ENCODE peak calls at places on chromosomes 12 and 14, in four cellular contexts. R is H9, E is mesendoderm, A is H1. S is an unnamed sample.

GRCh38 chr12:54296393-54297121 is 4.3 kb downstream of the NFE2 start:
- DNase-seq in R (no peak), E (no peak), A (no peak), S (no peak)

GRCh38 chr14:100780246-100780645 is 45.7 kb upstream of the MEG3 start:
- DNase-seq in R (no peak), E (no peak), A (no peak), S (no peak)

GRCh38 chr12:106739318-106739717 is 35.2 kb upstream of the RIC8B start:
- DNase-seq in R (no peak), E (no peak), A (no peak), S (no peak)

GRCh38 chr14:97902630-97903029 is 1105.4 kb downstream of the VRK1 start:
- DNase-seq in R (no peak), E (no peak), A (no peak), S (no peak)

GRCh38 chr12:9347328-9348127 is 139.3 kb upstream of the PZP start:
- DNase-seq in R (peak; percentile 11), E (no peak), A (no peak), S (peak; percentile 15)

GRCh38 chr12:7090222-7090998 is 1.8 kb downstream of the C1R start:
- DNase-seq in R (peak; percentile 79), E (peak; percentile 49), A (no peak), S (no peak)

GRCh38 chr14:51609987-51610283 is 41.8 kb upstream of the FRMD6 start:
- DNase-seq in R (no peak), E (no peak), A (no peak), S (no peak)

GRCh38 chr14:55005071-55005470 is 21.8 kb downstream of the WDHD1 start:
- DNase-seq in R (no peak), E (no peak), A (no peak), S (no peak)

GRCh38 chr12:64528616-64529015 is 76.7 kb downstream of the TBK1 start:
- DNase-seq in R (no peak), E (no peak), A (no peak), S (no peak)

GRCh38 chr12:111431772-111432171 is 26.0 kb downstream of the SH2B3 start:
- DNase-seq in R (no peak), E (no peak), A (no peak), S (no peak)

GRCh38 chr12:117080707-117081141 is 18.5 kb downstream of the TESC start:
- DNase-seq in R (no peak), E (no peak), A (no peak), S (no peak)

GRCh38 chr12:49885663-49886461 is 17.8 kb downstream of the FAIM2 start:
- DNase-seq in R (no peak), E (no peak), A (no peak), S (no peak)

GRCh38 chr12:31274520-31275300 is 51.2 kb downstream of the SINHCAF start:
- DNase-seq in R (no peak), E (no peak), A (no peak), S (no peak)

GRCh38 chr12:123238330-123238682 is 5.1 kb downstream of the MTRFR start:
- DNase-seq in R (no peak), E (no peak), A (no peak), S (no peak)

GRCh38 chr12:123245678-123246077 is 12.4 kb downstream of the MTRFR start:
- DNase-seq in R (no peak), E (no peak), A (no peak), S (no peak)

GRCh38 chr12:123238961-123239360 is 5.7 kb downstream of the MTRFR start:
- DNase-seq in R (no peak), E (no peak), A (no peak), S (peak; percentile 80)

GRCh38 chr12:123243851-123244250 is 10.6 kb downstream of the MTRFR start:
- DNase-seq in R (no peak), E (no peak), A (no peak), S (no peak)

DNA sequence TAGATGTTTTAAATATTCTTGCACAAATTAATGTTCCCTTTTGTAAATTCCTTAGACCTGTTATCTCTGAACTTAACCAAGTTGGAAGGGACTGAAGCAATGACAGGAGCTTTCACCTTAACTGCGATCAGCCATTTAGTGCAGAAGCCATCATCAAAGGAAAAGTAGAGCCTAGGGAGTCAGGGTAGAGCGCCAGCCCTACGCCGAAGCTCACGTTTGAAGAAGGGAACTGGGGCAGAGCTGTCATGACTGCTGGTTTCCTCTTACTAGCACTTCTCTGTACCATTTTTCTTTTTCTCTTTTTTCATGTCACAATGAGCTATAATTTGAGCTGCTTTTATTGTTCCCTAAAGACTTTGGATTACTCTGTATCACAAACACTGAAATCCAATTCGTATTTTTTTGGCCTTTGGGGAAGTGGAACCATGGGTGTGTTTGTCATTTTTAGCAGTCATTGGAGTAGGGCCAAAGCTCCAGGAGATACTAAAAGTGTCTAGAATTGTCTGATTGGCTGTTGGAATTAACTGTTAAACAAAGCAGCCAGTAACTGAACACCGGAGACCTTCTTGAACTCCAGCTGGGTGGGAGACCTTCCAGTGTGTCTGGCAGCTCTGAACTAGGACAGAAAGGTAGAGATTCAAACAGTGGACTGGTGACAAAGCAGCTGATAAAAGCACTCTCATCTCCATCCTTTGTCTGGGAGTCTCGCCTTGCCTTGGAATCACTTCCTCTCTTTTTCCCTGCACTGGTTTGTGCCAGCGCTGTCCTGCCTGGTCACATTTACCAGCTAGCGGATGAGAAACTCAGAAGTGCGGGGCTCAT is 9.1 kb downstream of the MTRFR start:
- DNase-seq in R (no peak), E (no peak), A (no peak), S (no peak)
- H3K79me2 ChIP-seq in R (no peaks in the 10 kb centered on the region), E (no peaks in the 10 kb centered on the region), A (no peaks in the 10 kb centered on the region), S (no peaks in the 10 kb centered on the region)

DNA sequence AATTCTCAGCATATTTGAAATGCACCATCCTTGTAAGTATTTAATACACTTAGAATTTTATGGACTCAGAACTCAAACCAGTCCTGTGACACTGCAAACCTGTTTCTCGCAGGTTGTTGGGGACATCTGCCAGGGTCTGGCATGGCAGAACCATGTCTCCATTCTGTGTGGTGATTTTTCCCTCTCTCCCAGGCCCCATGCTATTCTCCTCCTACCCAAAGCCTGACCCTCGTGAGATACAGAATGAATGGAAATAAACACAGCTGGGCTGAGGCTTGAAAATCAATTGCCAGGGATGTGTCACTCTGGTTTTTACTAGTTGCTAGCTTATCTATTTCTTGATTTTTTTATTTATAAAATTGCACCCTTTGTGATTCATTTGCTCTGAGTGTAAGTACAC is 19.8 kb downstream of the TPH2 start:
- DNase-seq in R (no peak), E (peak; percentile 25), A (no peak), S (no peak)
- H2BK120ac ChIP-seq in R (no peak overlapping the region), E (no peak overlapping the region), A (no peak overlapping the region), S (peak overlapping the region; percentile 99)

DNA sequence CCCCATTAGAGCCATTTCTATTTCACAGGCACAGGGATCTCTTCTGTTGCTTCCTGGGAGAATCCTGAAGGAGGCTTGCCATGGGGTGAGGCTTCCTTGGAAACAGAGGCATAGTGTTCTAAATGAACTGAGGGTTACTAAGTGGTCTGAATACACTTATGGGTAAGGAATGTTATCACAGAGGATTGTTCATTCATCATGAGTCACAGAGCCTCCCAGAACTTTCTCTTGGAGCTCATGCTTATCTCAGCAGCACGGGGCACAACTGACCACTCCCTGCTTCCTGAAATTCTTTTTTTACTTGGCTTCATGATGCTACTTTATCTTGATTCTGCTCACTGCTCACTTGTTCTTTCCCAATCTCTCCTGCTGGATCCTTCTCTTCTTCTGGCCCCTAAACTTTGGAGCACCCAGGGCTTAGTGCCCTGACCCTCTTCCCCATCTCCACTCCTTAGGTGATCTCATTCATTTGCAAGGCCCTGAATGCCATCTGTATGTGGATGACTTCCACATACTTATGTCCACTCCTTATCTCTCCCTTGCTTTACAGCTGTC is 57.9 kb downstream of the ANO6 start:
- DNase-seq in R (no peak), E (peak; percentile 91), A (no peak), S (peak; percentile 85)
- H3K79me2 ChIP-seq in R (no peaks in the 10 kb centered on the region), E (peaks cover 13% of the 10 kb centered on the region), A (no peaks in the 10 kb centered on the region), S (peaks cover 9% of the 10 kb centered on the region)

DNA sequence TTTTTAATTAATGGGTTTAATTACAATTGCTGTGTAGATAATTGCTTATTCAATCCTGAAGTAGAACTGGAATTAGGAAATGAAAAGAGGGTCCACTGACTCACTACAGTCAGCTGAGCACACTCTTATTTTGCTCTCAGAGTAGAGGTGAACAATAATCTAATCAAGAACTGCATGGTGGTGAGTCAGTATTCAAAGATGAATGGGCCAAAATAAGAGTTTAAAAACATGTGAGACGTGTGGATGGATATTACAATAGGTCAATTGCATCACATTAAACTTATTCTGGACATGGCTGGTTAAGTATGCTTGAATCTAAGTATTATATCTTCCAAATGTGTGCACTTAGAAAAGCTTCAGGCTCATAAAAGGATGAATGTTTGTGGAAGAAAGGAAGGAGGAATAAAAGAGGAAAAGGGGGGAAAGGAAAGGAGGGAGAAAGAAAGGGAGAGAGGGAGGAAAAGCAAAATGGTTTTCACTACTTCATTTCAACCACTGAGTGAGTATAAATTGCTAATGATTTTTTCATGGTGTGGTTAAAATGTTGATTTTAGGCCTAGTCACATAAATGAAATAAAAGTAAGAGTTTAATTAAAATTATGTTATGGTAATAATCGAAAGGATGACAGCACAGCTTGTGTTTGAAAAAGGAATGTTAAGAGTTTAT is 27.0 kb upstream of the EEA1 start:
- DNase-seq in R (no peak), E (no peak), A (no peak), S (no peak)
- H2BK120ac ChIP-seq in R (no peak overlapping the region), E (no peak overlapping the region), A (no peak overlapping the region), S (no peak overlapping the region)

GRCh38 chr12:74644681-74645080 is 107.0 kb downstream of the ATXN7L3B start:
- DNase-seq in R (no peak), E (no peak), A (no peak), S (no peak)
- H3K79me2 ChIP-seq in R (no peaks in the 10 kb centered on the region), E (no peaks in the 10 kb centered on the region), A (no peaks in the 10 kb centered on the region), S (no peaks in the 10 kb centered on the region)

GRCh38 chr14:95185452-95186392 is 28.4 kb upstream of the DICER1 start:
- DNase-seq in R (no peak), E (no peak), A (no peak), S (peak; percentile 56)
- H2BK120ac ChIP-seq in R (no peak overlapping the region), E (no peak overlapping the region), A (no peak overlapping the region), S (no peak overlapping the region)

GRCh38 chr12:65868878-65869277 is 44.6 kb downstream of the HMGA2 start:
- DNase-seq in R (no peak), E (no peak), A (no peak), S (no peak)

GRCh38 chr12:65867428-65867827 is 43.1 kb downstream of the HMGA2 start:
- DNase-seq in R (no peak), E (no peak), A (no peak), S (no peak)

GRCh38 chr12:65871865-65872645 is 47.8 kb downstream of the HMGA2 start:
- DNase-seq in R (no peak), E (no peak), A (no peak), S (peak; percentile 79)

GRCh38 chr12:65868133-65868705 is 43.9 kb downstream of the HMGA2 start:
- DNase-seq in R (no peak), E (no peak), A (no peak), S (peak; percentile 14)
- H3K79me2 ChIP-seq in R (no peaks in the 10 kb centered on the region), E (no peaks in the 10 kb centered on the region), A (no peaks in the 10 kb centered on the region), S (no peaks in the 10 kb centered on the region)